ENCODE peak calls at places on chromosomes 11 and 22, in seven cellular contexts. Z, D, X, E, I, Y and N are unnamed samples.

GRCh38 chr11:61065955-61066638 is 36.2 kb upstream of the CD5 start:
- DNase-seq in E (no peak), D (no peak), X (no peak), Z (no peak), Y (no peak), I (no peak), N (no peak)

GRCh38 chr11:126949066-126949945 is 51.3 kb downstream of the KIRREL3 start:
- DNase-seq in Z (no peak), E (no peak), X (no peak), Y (no peak), D (no peak), I (no peak), N (no peak)

GRCh38 chr11:130118636-130119387 is 40.8 kb upstream of the ST14 start:
- DNase-seq in I (no peak), D (no peak), Z (no peak), Y (no peak), X (no peak), E (no peak), N (no peak)

GRCh38 chr22:50416996-50417395 is 57.8 kb downstream of the SBF1 start:
- DNase-seq in Z (no peak), Y (no peak), D (no peak), I (no peak), E (no peak), X (no peak), N (no peak)

GRCh38 chr22:43047605-43048004 is 32.7 kb upstream of the PACSIN2 start:
- DNase-seq in Z (no peak), X (no peak), D (no peak), I (no peak), Y (no peak), E (no peak), N (no peak)

GRCh38 chr11:47466701-47467250 is 17.8 kb upstream of the RAPSN start:
- DNase-seq in I (peak; percentile 60), Z (no peak), Y (peak; percentile 80), E (peak; percentile 76), X (no peak), D (peak; percentile 78), N (peak; percentile 62)

GRCh38 chr11:101748572-101748971 is 164.8 kb upstream of the TRPC6 start:
- DNase-seq in E (no peak), Y (no peak), I (no peak), X (no peak), D (no peak), Z (no peak), N (no peak)

GRCh38 chr11:65574963-65575567 is 788 bp upstream of the EHBP1L1 start:
- DNase-seq in E (no peak), I (peak; percentile 73), D (no peak), Y (peak; percentile 46), X (no peak), Z (no peak), N (no peak)

GRCh38 chr11:65588199-65589054 is 7.2 kb downstream of the KCNK7 start:
- DNase-seq in Y (peak; percentile 54), E (peak; percentile 40), D (peak; percentile 72), I (peak; percentile 80), X (no peak), Z (peak; percentile 86), N (peak; percentile 76)

GRCh38 chr11:64753380-64754123 is 6.2 kb downstream of the PYGM start:
- DNase-seq in D (peak; percentile 54), E (no peak), Z (no peak), X (no peak), Y (no peak), I (no peak), N (no peak)

GRCh38 chr11:102157219-102157618 is 47.0 kb downstream of the YAP1 start:
- DNase-seq in Z (no peak), E (no peak), D (no peak), X (no peak), I (peak; percentile 86), Y (peak; percentile 4), N (no peak)

GRCh38 chr11:2770556-2771301 is 70.9 kb upstream of the KCNQ1OT1 start:
- DNase-seq in X (no peak), Z (no peak), D (peak; percentile 35), Y (no peak), I (peak; percentile 23), E (peak; percentile 18), N (peak; percentile 6)

GRCh38 chr11:45022294-45023064 is 71.8 kb upstream of the TP53I11 start:
- DNase-seq in Y (no peak), X (no peak), D (no peak), E (no peak), Z (no peak), I (no peak), N (no peak)

DNA sequence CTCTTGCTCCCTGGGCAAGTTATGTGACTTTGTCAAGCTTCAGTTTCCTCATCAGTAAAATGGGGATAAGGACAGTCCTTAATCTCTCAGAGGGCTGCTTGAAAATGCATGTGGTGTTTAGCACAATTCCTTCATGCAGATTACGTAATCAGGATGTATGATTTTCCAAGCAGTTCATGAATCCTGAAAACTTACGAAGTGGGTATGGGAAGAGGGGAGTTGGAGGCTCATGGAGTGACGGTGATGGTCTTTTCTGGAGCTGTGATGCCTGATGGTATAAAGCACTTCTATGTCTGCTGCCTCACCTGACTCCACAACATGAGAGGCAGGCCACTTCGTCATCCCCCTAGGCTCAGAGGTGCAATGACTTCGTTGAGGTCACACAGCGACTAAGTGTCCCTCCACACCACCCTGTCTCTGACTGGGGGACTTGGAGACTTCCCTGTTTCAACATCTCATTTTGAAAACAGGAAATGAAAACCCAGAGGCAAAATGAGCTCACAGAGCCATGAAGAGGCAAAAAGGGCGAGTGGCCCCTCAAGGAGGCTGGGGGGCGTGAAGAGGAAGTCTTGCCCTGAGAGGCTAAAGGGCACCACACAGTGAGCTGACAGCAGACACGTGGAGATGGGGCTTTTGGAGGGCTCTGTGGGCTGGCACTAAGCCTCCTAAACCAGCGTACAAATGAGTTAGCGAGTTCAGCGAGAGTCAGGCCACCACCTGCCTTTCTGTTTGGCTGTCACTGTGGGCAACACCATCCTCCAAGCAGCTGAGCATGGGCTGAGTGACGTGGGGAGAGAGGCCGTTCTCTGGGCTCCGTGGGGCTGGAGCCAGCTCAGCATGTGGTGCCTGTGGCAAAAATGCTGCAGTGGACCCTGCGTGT is 10.1 kb downstream of the MCM5 start:
- DNase-seq in I (no peak), D (peak; percentile 71), X (no peak), Z (no peak), E (no peak), Y (no peak), N (peak; percentile 40)
- TF ChIP-seq POLR2A in I (no peak), D (no peak), X (no peak), Z (no peak), E (no peak), Y (no peak), N (no peak)

DNA sequence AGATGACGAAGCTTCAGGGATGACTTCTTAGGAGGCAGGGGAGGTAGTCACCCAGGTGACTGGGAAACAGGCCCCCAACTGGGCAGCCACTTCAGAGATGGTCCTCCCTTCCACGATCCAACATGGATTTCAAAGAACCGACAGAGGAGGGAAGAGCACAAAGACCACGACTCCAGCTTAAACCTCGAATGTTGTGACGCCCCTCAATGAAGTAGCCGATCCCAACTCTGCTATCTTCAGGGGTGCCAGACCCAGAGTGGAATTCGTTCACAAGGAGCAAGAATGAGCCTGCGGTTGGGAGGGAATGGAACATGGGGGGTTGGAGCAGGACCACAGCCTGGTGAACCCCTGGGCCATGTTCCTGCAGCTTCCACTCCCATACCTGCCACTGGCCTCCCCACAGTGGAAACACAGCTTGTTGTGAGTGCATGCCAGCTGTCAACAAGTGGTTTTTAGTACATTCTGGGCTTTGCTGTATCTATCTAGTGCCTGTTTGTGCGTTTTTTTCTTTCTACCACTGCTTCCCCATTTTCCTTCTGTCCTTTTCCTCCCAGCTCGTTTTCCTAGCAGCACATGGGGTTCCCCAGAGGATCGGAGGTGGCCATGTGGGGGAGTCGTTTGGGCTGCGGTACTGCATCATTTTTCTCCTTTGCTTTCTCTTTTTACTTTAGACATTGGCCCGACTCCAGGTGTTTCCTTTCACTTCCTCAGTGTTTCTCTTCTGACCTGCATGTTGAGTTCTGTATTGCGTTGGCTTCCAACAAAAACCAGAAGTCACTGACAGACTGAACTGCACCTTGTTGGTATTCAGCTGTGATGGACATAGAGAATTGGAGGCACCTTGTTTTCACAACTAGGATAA is 65.8 kb downstream of the MORC2 start:
- DNase-seq in I (peak; percentile 18), E (no peak), X (no peak), D (no peak), Y (no peak), Z (no peak), N (no peak)
- H3K27ac ChIP-seq in I (no peak overlapping the region), E (no peak overlapping the region), X (no peak overlapping the region), D (no peak overlapping the region), Y (no peak overlapping the region), Z (no peak overlapping the region), N (no peak overlapping the region)

DNA sequence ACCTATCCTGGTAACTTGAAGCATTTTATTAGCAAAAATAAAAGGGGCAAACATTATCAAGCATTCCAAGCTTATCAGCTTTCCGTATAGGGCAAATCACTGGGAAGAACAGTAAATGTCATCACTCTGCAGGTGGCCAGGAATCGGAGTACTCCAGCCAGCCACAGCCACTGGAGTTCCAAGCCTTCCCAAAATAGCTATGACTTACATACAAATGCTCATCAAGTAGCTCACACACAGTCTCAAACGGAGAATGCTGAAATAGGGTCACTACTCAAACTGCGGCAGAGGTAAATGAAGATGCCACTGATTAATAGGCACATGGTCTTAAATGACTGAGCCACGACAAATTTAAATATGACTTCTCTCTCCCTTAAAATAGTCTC is 2.1 kb downstream of the USP28 start:
- DNase-seq in Y (peak; percentile 21), Z (no peak), E (no peak), D (no peak), I (no peak), X (no peak), N (peak; percentile 61)
- TF ChIP-seq POLR2A in Y (no peak), Z (no peak), E (no peak), D (no peak), I (no peak), X (no peak), N (no peak)

GRCh38 chr11:9533736-9534473 is 39.6 kb upstream of the WEE1 start:
- DNase-seq in Y (no peak), D (no peak), E (no peak), X (no peak), I (no peak), Z (no peak), N (no peak)
- H3K27ac ChIP-seq in Y (no peak overlapping the region), D (no peak overlapping the region), E (no peak overlapping the region), X (no peak overlapping the region), I (no peak overlapping the region), Z (no peak overlapping the region), N (no peak overlapping the region)

GRCh38 chr11:12126352-12127019 is 16.1 kb downstream of the MICAL2 start:
- DNase-seq in X (no peak), I (no peak), D (no peak), Y (no peak), E (no peak), Z (no peak), N (no peak)
- TF ChIP-seq POLR2A in X (no peak), I (no peak), D (no peak), Y (no peak), E (no peak), Z (no peak), N (no peak)